ENCODE peak calls at places on chromosome 11, in nine cellular contexts. G is K562; T is endothelial cell; M is activated CD8-positive, alpha-beta T cell treated with anti-CD3 and anti-CD28 coated beads for 36 hours; L is pancreas; R is colonic mucosa; D is WTC11; Y is right atrium auricular region; V is esophagus squamous epithelium. Z is an unnamed sample.

GRCh38 chr11:76656087-76656531 is 14.4 kb downstream of the LRRC32 start:
- DNase-seq in G (no peak), T (no peak), M (no peak), L (no peak), R (peak; percentile 19), D (peak; percentile 5), Y (no peak), V (no peak), Z (no peak)

GRCh38 chr11:13923716-13924650 is 38.5 kb upstream of the SPON1 start:
- DNase-seq in G (no peak), T (no peak), M (no peak), L (no peak), R (no peak), D (no peak), Y (no peak), V (no peak), Z (no peak)

GRCh38 chr11:65366340-65366773 is 11.8 kb downstream of the TIGD3 start:
- DNase-seq in G (peak; percentile 83), T (no peak), M (peak; percentile 38), L (peak; percentile 74), R (peak; percentile 53), D (no peak), Y (no peak), V (no peak), Z (peak; percentile 49)

GRCh38 chr11:114291847-114292680 is 4.1 kb upstream of the NNMT start:
- DNase-seq in G (no peak), T (no peak), M (no peak), L (no peak), R (no peak), D (no peak), Y (no peak), V (no peak), Z (no peak)

GRCh38 chr11:131717616-131718015 is 347.2 kb downstream of the NTM start:
- DNase-seq in G (no peak), T (no peak), M (no peak), L (no peak), R (no peak), D (no peak), Y (no peak), V (no peak), Z (no peak)

GRCh38 chr11:61075891-61076290 is 26.4 kb upstream of the CD5 start:
- DNase-seq in G (no peak), T (no peak), M (no peak), L (no peak), R (peak; percentile 35), D (no peak), Y (no peak), V (no peak), Z (peak; percentile 68)

GRCh38 chr11:47924184-47924671 is 56.1 kb upstream of the PTPRJ start:
- DNase-seq in G (no peak), T (no peak), M (peak; percentile 26), L (peak; percentile 96), R (no peak), D (no peak), Y (no peak), V (no peak), Z (peak; percentile 75)

GRCh38 chr11:19508166-19508565 is 204.5 kb upstream of the NAV2 start:
- DNase-seq in G (peak; percentile 25), T (no peak), M (no peak), L (no peak), R (peak; percentile 27), D (no peak), Y (no peak), V (no peak), Z (no peak)

GRCh38 chr11:128813729-128814128 is 53.4 kb downstream of the KCNJ1 start:
- DNase-seq in G (no peak), T (no peak), M (no peak), L (no peak), R (no peak), D (no peak), Y (no peak), V (no peak), Z (no peak)

GRCh38 chr11:67303132-67303988 is at the start of gene SSH3:
- DNase-seq in G (no peak), T (peak; percentile 49), M (peak; percentile 57), L (peak; percentile 85), R (peak; percentile 90), D (peak; percentile 78), Y (no peak), V (no peak), Z (peak; percentile 90)

GRCh38 chr11:126102436-126102894 is 39.8 kb upstream of the CDON start:
- DNase-seq in G (peak; percentile 52), T (no peak), M (no peak), L (peak; percentile 50), R (no peak), D (no peak), Y (no peak), V (no peak), Z (no peak)

GRCh38 chr11:13963169-13963948 is 836 bp downstream of the SPON1 start:
- DNase-seq in G (no peak), T (no peak), M (peak; percentile 60), L (no peak), R (peak; percentile 64), D (peak; percentile 34), Y (no peak), V (no peak), Z (no peak)

GRCh38 chr11:59501931-59502330 is 1.4 kb upstream of the OR4D11 start:
- DNase-seq in G (no peak), T (no peak), M (no peak), L (no peak), R (no peak), D (no peak), Y (no peak), V (no peak), Z (no peak)

GRCh38 chr11:46736615-46737014 is 17.6 kb downstream of the F2 start:
- DNase-seq in G (no peak), T (no peak), M (no peak), L (no peak), R (no peak), D (no peak), Y (no peak), V (no peak), Z (no peak)

GRCh38 chr11:35165416-35166368 is 26.7 kb downstream of the CD44 start:
- DNase-seq in G (no peak), T (peak; percentile 46), M (peak; percentile 96), L (no peak), R (peak; percentile 56), D (no peak), Y (no peak), V (no peak), Z (peak; percentile 70)

DNA sequence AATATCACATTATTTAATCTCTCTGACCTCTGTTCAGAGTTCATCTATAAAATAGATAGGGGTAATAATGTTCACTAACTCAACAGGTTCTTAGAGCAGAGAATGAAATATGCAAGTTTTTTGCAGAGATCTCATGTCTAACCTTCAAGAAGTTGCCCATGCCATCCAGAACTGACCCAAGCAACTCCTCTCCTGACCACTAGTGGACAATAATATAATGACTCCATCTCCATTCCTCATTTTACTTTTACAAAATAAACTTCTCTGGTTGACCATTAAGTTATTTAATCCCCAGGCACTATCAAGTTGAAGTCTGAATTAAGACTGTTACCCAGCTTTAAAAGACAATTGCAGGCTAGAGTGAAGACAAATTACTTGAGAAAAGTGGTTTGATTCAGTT is 382.6 kb downstream of the KCNA4 start:
- DNase-seq in G (no peak), T (no peak), M (no peak), L (no peak), R (no peak), D (no peak), Y (no peak), V (no peak), Z (no peak)
- TF ChIP-seq CTCF in G (no peak), T (peak; percentile 49), M (no peak), L (peak; percentile 7), R (no peak), D (no peak), Y (peak; percentile 59), V (no peak), Z (no peak)

DNA sequence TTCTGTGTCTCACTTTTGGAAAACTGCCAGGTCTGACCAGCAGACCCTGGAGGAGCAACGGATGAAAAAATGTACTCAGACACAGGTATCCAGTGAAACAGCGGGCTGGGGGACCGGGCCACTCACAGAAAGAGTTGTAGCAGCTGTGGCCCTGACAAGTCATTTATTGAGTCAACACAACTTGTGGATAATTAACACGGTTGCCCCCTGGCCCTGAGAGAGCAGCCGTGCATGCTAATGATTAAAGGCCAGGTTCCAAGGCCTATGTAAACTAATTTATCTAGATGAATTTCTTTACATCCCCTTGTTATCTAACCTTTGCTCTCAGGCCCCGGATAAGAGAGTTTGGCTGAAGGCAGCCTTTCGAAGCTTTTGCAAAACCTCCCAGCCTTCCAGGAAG is 131.3 kb downstream of the AASDHPPT start:
- DNase-seq in G (no peak), T (no peak), M (no peak), L (peak; percentile 45), R (no peak), D (no peak), Y (no peak), V (no peak), Z (no peak)
- TF ChIP-seq CTCF in G (no peak), T (no peak), M (no peak), L (no peak), R (no peak), D (no peak), Y (no peak), V (no peak), Z (no peak)

GRCh38 chr11:69704508-69705245 is 855 bp upstream of the FGF19 start:
- DNase-seq in G (peak; percentile 30), T (peak; percentile 64), M (peak; percentile 34), L (no peak), R (no peak), D (peak; percentile 94), Y (no peak), V (no peak), Z (peak; percentile 30)
- TF ChIP-seq CTCF in G (peak; percentile 59), T (peak; percentile 56), M (peak; percentile 81), L (no peak), R (peak; percentile 35), D (no peak), Y (peak; percentile 65), V (peak; percentile 22), Z (peak; percentile 13)

GRCh38 chr11:92342034-92342433 is 117.4 kb downstream of the FAT3 start:
- DNase-seq in G (no peak), T (no peak), M (no peak), L (no peak), R (no peak), D (no peak), Y (no peak), V (no peak), Z (no peak)

GRCh38 chr11:92342886-92343285 is 118.3 kb downstream of the FAT3 start:
- DNase-seq in G (no peak), T (no peak), M (no peak), L (no peak), R (no peak), D (no peak), Y (no peak), V (no peak), Z (no peak)

GRCh38 chr11:92346220-92346619 is 121.6 kb downstream of the FAT3 start:
- DNase-seq in G (no peak), T (no peak), M (no peak), L (no peak), R (no peak), D (no peak), Y (no peak), V (no peak), Z (no peak)

DNA sequence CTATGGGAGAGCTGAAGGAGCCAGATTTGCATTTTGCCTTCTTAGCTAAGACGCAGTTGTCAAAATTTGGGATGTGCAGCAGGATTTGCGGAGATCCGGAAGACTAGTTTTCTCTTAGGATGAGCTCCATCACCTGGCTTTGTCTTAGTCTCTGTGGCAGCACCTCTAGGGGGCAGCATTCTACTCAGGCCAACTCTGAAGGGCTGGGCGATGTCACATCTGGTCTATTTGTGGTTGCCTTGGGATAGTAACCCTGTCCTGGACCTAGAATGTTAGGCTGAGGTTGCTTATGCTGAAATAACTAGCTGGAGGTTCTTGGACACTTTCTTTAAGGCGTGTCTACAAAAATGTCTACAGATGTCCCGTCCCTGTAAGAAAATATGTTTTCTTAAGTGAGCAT is 116.2 kb downstream of the FAT3 start:
- DNase-seq in G (peak; percentile 18), T (peak; percentile 25), M (peak; percentile 7), L (peak; percentile 14), R (peak; percentile 22), D (peak; percentile 69), Y (no peak), V (no peak), Z (peak; percentile 17)
- TF ChIP-seq CTCF in G (peak; percentile 25), T (peak; percentile 30), M (no peak), L (peak; percentile 8), R (no peak), D (peak; percentile 70), Y (peak; percentile 38), V (no peak), Z (peak; percentile 23)